ENCODE peak calls at places on chromosomes 4 and X, in four cellular contexts. O, P, B and K are unnamed samples.

GRCh38 chr4:138542191-138542771 is 300.1 kb upstream of the SLC7A11 start:
- DNase-seq in O (no peak), P (no peak), B (no peak), K (no peak)

GRCh38 chr4:123477804-123478209 is 81.2 kb downstream of the SPRY1 start:
- DNase-seq in O (no peak), P (no peak), B (no peak), K (no peak)

GRCh38 chr4:166318810-166319525 is 445.9 kb downstream of the TLL1 start:
- DNase-seq in O (no peak), P (no peak), B (no peak), K (peak)

GRCh38 chrX:70422886-70423336 is at the start of gene GDPD2:
- DNase-seq in O (peak), P (no peak), B (no peak), K (no peak)

GRCh38 chrX:8140986-8141385 is 30.1 kb downstream of the VCX2 start:
- DNase-seq in O (no peak), P (no peak), B (no peak), K (no peak)

GRCh38 chrX:154059729-154060245 is 37.7 kb downstream of the MECP2 start:
- DNase-seq in O (no peak), P (no peak), B (no peak), K (no peak)

GRCh38 chr4:119628281-119629141 is at the start of gene PDE5A:
- DNase-seq in O (peak), P (no peak), B (peak), K (no peak)

GRCh38 chr4:24659241-24659961 is 75.0 kb upstream of the DHX15 start:
- DNase-seq in O (no peak), P (no peak), B (no peak), K (no peak)

GRCh38 chrX:67724359-67725110 is 180.7 kb downstream of the AR start:
- DNase-seq in O (peak), P (no peak), B (no peak), K (no peak)

GRCh38 chrX:134460861-134461218 is 875 bp downstream of the HPRT1 start:
- DNase-seq in O (peak), P (no peak), B (no peak), K (no peak)

GRCh38 chrX:107226766-107227165 is 20.4 kb downstream of the DNAAF6 start:
- DNase-seq in O (no peak), P (no peak), B (no peak), K (no peak)

GRCh38 chrX:71235482-71235881 is 12.5 kb downstream of the GJB1 start:
- DNase-seq in O (no peak), P (no peak), B (no peak), K (no peak)

GRCh38 chr4:85318415-85318814 is 156.5 kb upstream of the ARHGAP24 start:
- DNase-seq in O (no peak), P (no peak), B (no peak), K (no peak)

GRCh38 chr4:112514449-112515277 is 1.3 kb downstream of the NEUROG2 start:
- DNase-seq in O (no peak), P (no peak), B (no peak), K (no peak)

GRCh38 chr4:168451744-168452394 is 28.4 kb downstream of the DDX60L start:
- DNase-seq in O (no peak), P (no peak), B (no peak), K (peak)

GRCh38 chrX:34768290-34768689 is 111.2 kb upstream of the TMEM47 start:
- DNase-seq in O (no peak), P (no peak), B (no peak), K (no peak)

GRCh38 chr4:42123071-42123644 is 29.3 kb downstream of the BEND4 start:
- DNase-seq in O (no peak), P (no peak), B (no peak), K (no peak)

GRCh38 chr4:79210636-79211049 is 115.2 kb downstream of the NAA11 start:
- DNase-seq in O (no peak), P (no peak), B (no peak), K (no peak)

GRCh38 chr4:108954880-108955279 is 192.0 kb upstream of the ETNPPL start:
- DNase-seq in O (no peak), P (no peak), B (no peak), K (no peak)

GRCh38 chr4:126215759-126216158 is 901.0 kb downstream of the FAT4 start:
- DNase-seq in O (no peak), P (no peak), B (no peak), K (no peak)

GRCh38 chr4:2270341-2271165 is 8.6 kb upstream of the MXD4 start:
- DNase-seq in O (no peak), P (no peak), B (peak), K (no peak)

GRCh38 chrX:18173494-18174180 is 47.0 kb downstream of the BEND2 start:
- DNase-seq in O (no peak), P (no peak), B (no peak), K (no peak)

GRCh38 chr4:5040839-5041238 is 10.4 kb upstream of the STK32B start:
- DNase-seq in O (no peak), P (no peak), B (no peak), K (no peak)

GRCh38 chr4:98903561-98903960 is 25.4 kb downstream of the EIF4E start:
- DNase-seq in O (no peak), P (no peak), B (no peak), K (no peak)

GRCh38 chrX:107025538-107025937 is 25.5 kb upstream of the MORC4 start:
- DNase-seq in O (peak), P (no peak), B (no peak), K (no peak)

GRCh38 chr4:52664479-52664878 is 5.4 kb upstream of the USP46 start:
- DNase-seq in O (no peak), P (no peak), B (no peak), K (no peak)

GRCh38 chrX:84893897-84894296 is 109.8 kb upstream of the APOOL start:
- DNase-seq in O (no peak), P (no peak), B (no peak), K (no peak)

GRCh38 chr4:73864365-73864764 is 4.8 kb upstream of the CXCL1 start:
- DNase-seq in O (peak), P (no peak), B (no peak), K (no peak)
- TF ChIP-seq CTCF in O (peak), P (peak), B (peak), K (peak)

GRCh38 chr4:184142121-184143000 is 75.3 kb downstream of the ENPP6 start:
- DNase-seq in O (no peak), P (no peak), B (no peak), K (no peak)
- TF ChIP-seq CTCF in O (no peak), P (no peak), B (no peak), K (no peak)

DNA sequence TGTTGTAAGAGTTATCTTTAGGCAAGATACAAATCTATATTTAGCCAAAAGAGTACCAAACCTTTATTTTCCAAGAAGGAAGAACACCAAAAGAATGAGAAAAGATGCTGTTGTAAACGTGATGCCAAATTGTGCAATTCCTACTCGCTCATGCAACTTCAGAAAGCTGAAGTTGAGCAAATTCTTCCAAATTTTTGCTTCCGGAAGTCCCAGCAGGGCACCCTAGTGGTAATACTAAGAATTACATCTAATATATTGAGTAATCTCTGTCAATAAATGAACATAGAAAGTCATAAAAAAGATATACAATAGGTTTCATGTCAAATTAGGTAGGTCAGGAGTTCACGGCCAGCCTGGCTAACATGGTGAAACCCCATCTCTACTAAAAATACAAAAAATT is 36.0 kb upstream of the SMARCAD1 start:
- DNase-seq in O (no peak), P (no peak), B (no peak), K (no peak)
- TF ChIP-seq CTCF in O (peak), P (peak), B (no peak), K (peak)

GRCh38 chr4:39305902-39306677 is 60.1 kb downstream of the RFC1 start:
- DNase-seq in O (no peak), P (no peak), B (no peak), K (no peak)
- TF ChIP-seq CTCF in O (no peak), P (no peak), B (no peak), K (no peak)

DNA sequence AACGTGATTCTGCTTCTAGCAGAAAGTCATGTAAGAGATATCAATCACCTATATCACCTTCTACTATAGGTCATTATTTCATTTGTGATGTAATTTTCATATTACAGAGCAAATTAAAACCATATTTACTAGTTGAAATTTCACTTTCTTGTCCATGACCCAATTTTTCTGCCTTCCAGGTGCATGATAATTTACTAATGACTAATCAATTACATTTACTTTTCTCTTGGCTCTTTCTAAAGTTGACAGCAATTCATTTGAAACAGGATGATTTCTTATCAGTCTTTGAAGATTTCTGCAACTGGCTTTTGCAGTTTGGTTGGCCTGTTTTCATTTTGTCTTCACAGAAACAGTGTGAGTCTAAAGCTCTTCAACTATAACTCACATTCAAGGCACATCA is 81.4 kb downstream of the ZAR1 start:
- DNase-seq in O (no peak), P (no peak), B (no peak), K (no peak)
- TF ChIP-seq CTCF in O (no peak), P (no peak), B (no peak), K (no peak)

DNA sequence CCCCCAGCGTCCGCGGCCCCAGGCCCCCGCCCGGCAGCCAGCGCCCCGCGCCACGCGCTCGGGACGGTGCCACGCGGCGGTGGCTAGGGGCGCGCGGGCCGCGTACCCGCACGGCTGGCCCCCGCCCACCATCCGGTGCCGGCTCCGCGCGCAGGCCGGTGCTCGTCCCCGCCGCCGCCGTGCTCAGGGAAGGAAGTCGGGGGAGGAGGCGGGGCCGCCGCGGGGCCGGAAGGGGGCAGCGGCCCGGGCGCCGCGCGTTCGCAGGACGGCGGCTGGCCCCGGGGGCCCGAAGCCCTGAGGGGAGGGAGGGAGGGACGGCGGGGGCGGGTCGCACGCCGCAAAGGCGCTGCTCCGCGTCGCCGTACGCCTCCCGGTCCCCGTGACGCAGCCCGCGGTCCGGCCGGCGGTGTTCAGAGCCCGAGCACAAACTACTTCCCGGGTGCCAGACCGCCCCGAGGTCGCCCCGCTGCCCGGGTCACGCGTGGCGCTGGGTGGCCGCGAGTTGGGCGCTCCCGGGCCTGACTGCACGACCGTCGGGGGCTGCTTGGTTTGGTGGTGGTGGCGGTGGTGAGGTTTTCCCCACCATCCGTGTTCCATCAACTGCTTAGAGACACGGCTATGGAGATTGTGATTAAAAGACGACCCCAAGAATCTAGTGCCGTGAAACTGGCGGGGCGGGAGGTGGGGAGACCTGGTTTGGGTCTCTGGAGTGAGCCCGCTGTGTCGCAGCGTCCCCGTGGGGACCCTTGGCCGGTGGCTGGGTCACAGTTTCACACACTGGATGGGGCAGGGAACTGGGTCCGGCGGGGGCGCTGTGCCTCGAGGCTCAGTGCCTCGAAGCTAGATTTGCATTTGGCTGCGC is at the start of gene DCTD:
- DNase-seq in O (peak), P (no peak), B (peak), K (no peak)
- TF ChIP-seq CTCF in O (peak), P (peak), B (peak), K (peak)

GRCh38 chr4:31793907-31794306 is 1073.7 kb downstream of the PCDH7 start:
- DNase-seq in O (no peak), P (no peak), B (no peak), K (no peak)
- TF ChIP-seq CTCF in O (peak), P (no peak), B (no peak), K (peak)